ENCODE peak calls at places on chromosomes 6 and 20, in seven cellular contexts. W, R, L, Y, Q, C and P are unnamed samples.

GRCh38 chr6:7502743-7503142 is 38.7 kb upstream of the DSP start:
- DNase-seq in R (no peak), Y (no peak), W (no peak), Q (no peak), C (peak; percentile 16), L (no peak), P (no peak)

GRCh38 chr6:127225497-127225896 is 41.2 kb upstream of the RNF146 start:
- DNase-seq in L (no peak), Q (no peak), R (no peak), Y (no peak), W (no peak), C (no peak), P (no peak)

GRCh38 chr6:28543671-28544131 is 18.0 kb downstream of the GPX5 start:
- DNase-seq in R (no peak), Q (no peak), C (no peak), W (peak; percentile 36), L (peak; percentile 6), Y (peak; percentile 55), P (no peak)

GRCh38 chr6:143691900-143692572 is 14.3 kb downstream of the PHACTR2 start:
- DNase-seq in Y (no peak), L (no peak), R (no peak), Q (no peak), W (no peak), C (no peak), P (no peak)

GRCh38 chr6:111604259-111605099 is 1.2 kb downstream of the TRAF3IP2 start:
- DNase-seq in L (peak; percentile 91), Q (peak; percentile 78), C (peak; percentile 56), W (no peak), R (peak; percentile 91), Y (no peak), P (no peak)

GRCh38 chr20:46114449-46114848 is 3.7 kb upstream of the CD40 start:
- DNase-seq in R (no peak), W (no peak), Q (peak; percentile 15), L (no peak), Y (no peak), C (no peak), P (no peak)

GRCh38 chr20:59082077-59082740 is 39.6 kb upstream of the PRELID3B start:
- DNase-seq in R (no peak), L (peak; percentile 69), Y (no peak), W (peak; percentile 10), Q (no peak), C (no peak), P (no peak)

GRCh38 chr6:170112583-170112860 is 178.4 kb downstream of the DLL1 start:
- DNase-seq in W (no peak), L (no peak), Q (peak; percentile 37), Y (no peak), R (no peak), C (no peak), P (no peak)

GRCh38 chr6:7899046-7899888 is 11.3 kb downstream of the TXNDC5 start:
- DNase-seq in R (no peak), C (peak; percentile 74), Y (no peak), Q (no peak), W (no peak), L (no peak), P (no peak)

GRCh38 chr6:80468398-80468797 is 361.9 kb downstream of the BCKDHB start:
- DNase-seq in R (no peak), L (no peak), Q (no peak), Y (no peak), W (no peak), C (no peak), P (no peak)

GRCh38 chr6:5261545-5262109 is 314 bp downstream of the FARS2 start:
- DNase-seq in Q (no peak), L (no peak), R (no peak), Y (no peak), C (no peak), W (no peak), P (no peak)

GRCh38 chr6:111761783-111762312 is 111.4 kb downstream of the FYN start:
- DNase-seq in W (peak; percentile 38), L (peak; percentile 56), C (no peak), R (no peak), Q (no peak), Y (peak; percentile 64), P (peak; percentile 53)

GRCh38 chr6:79586548-79586947 is 44.6 kb upstream of the SH3BGRL2 start:
- DNase-seq in W (no peak), R (no peak), L (peak; percentile 59), C (no peak), Y (no peak), Q (no peak), P (no peak)

GRCh38 chr6:35497571-35498406 is 910 bp upstream of the TEAD3 start:
- DNase-seq in R (peak; percentile 82), W (peak; percentile 40), C (no peak), Y (peak; percentile 74), Q (peak; percentile 82), L (peak; percentile 87), P (peak; percentile 39)

GRCh38 chr6:52407467-52407866 is 12.7 kb upstream of the EFHC1 start:
- DNase-seq in Y (no peak), R (peak; percentile 37), Q (no peak), C (peak; percentile 61), L (peak; percentile 70), W (peak; percentile 47), P (no peak)